ENCODE peak calls at places on chromosome 1, in four cellular contexts. One of them, this sample, is unnamed.

GRCh38 chr1:1272341-1273151 is 1.1 kb downstream of the UBE2J2 start:
- DNase-seq in A549: no peak
- DNase-seq in heart left ventricle: no peak
- DNase-seq in colonic mucosa: peak; percentile 66
- DNase-seq in this sample: no peak

GRCh38 chr1:115165776-115166175 is 76.5 kb upstream of the TSPAN2 start:
- DNase-seq in A549: no peak
- DNase-seq in heart left ventricle: no peak
- DNase-seq in colonic mucosa: no peak
- DNase-seq in this sample: no peak

GRCh38 chr1:169025412-169025811 is 81.1 kb upstream of the ATP1B1 start:
- DNase-seq in A549: no peak
- DNase-seq in heart left ventricle: no peak
- DNase-seq in colonic mucosa: no peak
- DNase-seq in this sample: no peak

GRCh38 chr1:225824522-225824921 is 14.6 kb downstream of the EPHX1 start:
- DNase-seq in A549: no peak
- DNase-seq in heart left ventricle: no peak
- DNase-seq in colonic mucosa: no peak
- DNase-seq in this sample: no peak

GRCh38 chr1:19863804-19864203 is 18.4 kb upstream of the OTUD3 start:
- DNase-seq in A549: peak; percentile 33
- DNase-seq in heart left ventricle: no peak
- DNase-seq in colonic mucosa: no peak
- DNase-seq in this sample: peak; percentile 41

GRCh38 chr1:194419721-194420120 is 1233.3 kb upstream of the B3GALT2 start:
- DNase-seq in A549: no peak
- DNase-seq in heart left ventricle: no peak
- DNase-seq in colonic mucosa: no peak
- DNase-seq in this sample: no peak

GRCh38 chr1:191851799-191852595 is 306.3 kb upstream of the RGS18 start:
- DNase-seq in A549: no peak
- DNase-seq in heart left ventricle: no peak
- DNase-seq in colonic mucosa: no peak
- DNase-seq in this sample: peak; percentile 54

GRCh38 chr1:17599301-17600300 is 60.1 kb downstream of the ARHGEF10L start:
- DNase-seq in A549: no peak
- DNase-seq in heart left ventricle: peak; percentile 60
- DNase-seq in colonic mucosa: no peak
- DNase-seq in this sample: no peak

GRCh38 chr1:219340796-219341195 is 167.1 kb downstream of the LYPLAL1 start:
- DNase-seq in A549: no peak
- DNase-seq in heart left ventricle: no peak
- DNase-seq in colonic mucosa: no peak
- DNase-seq in this sample: peak; percentile 34

GRCh38 chr1:94339229-94339927 is 78.8 kb upstream of the ABCD3 start:
- DNase-seq in A549: no peak
- DNase-seq in heart left ventricle: no peak
- DNase-seq in colonic mucosa: no peak
- DNase-seq in this sample: no peak

GRCh38 chr1:1470626-1471388 is 758 bp upstream of the ATAD3B start:
- DNase-seq in A549: no peak
- DNase-seq in heart left ventricle: no peak
- DNase-seq in colonic mucosa: peak; percentile 64
- DNase-seq in this sample: no peak

GRCh38 chr1:167599839-167600581 is 30.0 kb upstream of the RCSD1 start:
- DNase-seq in A549: peak; percentile 42
- DNase-seq in heart left ventricle: peak; percentile 57
- DNase-seq in colonic mucosa: peak; percentile 27
- DNase-seq in this sample: peak; percentile 45

GRCh38 chr1:156074661-156075060 is 7.6 kb downstream of the MEX3A start:
- DNase-seq in A549: no peak
- DNase-seq in heart left ventricle: no peak
- DNase-seq in colonic mucosa: no peak
- DNase-seq in this sample: no peak

GRCh38 chr1:206895320-206895719 is 1.9 kb upstream of the IL24 start:
- DNase-seq in A549: peak; percentile 40
- DNase-seq in heart left ventricle: no peak
- DNase-seq in colonic mucosa: no peak
- DNase-seq in this sample: no peak

GRCh38 chr1:20322825-20323612 is 32.3 kb downstream of the VWA5B1 start:
- DNase-seq in A549: no peak
- DNase-seq in heart left ventricle: no peak
- DNase-seq in colonic mucosa: no peak
- DNase-seq in this sample: peak; percentile 48

GRCh38 chr1:79633456-79633855 is 626.9 kb upstream of the ADGRL4 start:
- DNase-seq in A549: no peak
- DNase-seq in heart left ventricle: no peak
- DNase-seq in colonic mucosa: no peak
- DNase-seq in this sample: peak; percentile 75

GRCh38 chr1:24203404-24203803 is 16.3 kb upstream of the IFNLR1 start:
- DNase-seq in A549: no peak
- DNase-seq in heart left ventricle: no peak
- DNase-seq in colonic mucosa: no peak
- DNase-seq in this sample: no peak

GRCh38 chr1:230792691-230793462 is 45.7 kb downstream of the CAPN9 start:
- DNase-seq in A549: peak; percentile 9
- DNase-seq in heart left ventricle: no peak
- DNase-seq in colonic mucosa: no peak
- DNase-seq in this sample: peak; percentile 5

GRCh38 chr1:75136158-75136815 is 2.1 kb downstream of the LHX8 start:
- DNase-seq in A549: peak; percentile 10
- DNase-seq in heart left ventricle: no peak
- DNase-seq in colonic mucosa: no peak
- DNase-seq in this sample: no peak

GRCh38 chr1:198113302-198113701 is 43.5 kb upstream of the NEK7 start:
- DNase-seq in A549: no peak
- DNase-seq in heart left ventricle: no peak
- DNase-seq in colonic mucosa: no peak
- DNase-seq in this sample: no peak

GRCh38 chr1:226320930-226321329 is 12.0 kb upstream of the LIN9 start:
- DNase-seq in A549: peak; percentile 23
- DNase-seq in heart left ventricle: no peak
- DNase-seq in colonic mucosa: no peak
- DNase-seq in this sample: no peak

GRCh38 chr1:155202198-155202597 is 5.5 kb downstream of the THBS3 start:
- DNase-seq in A549: no peak
- DNase-seq in heart left ventricle: no peak
- DNase-seq in colonic mucosa: no peak
- DNase-seq in this sample: no peak

GRCh38 chr1:116962976-116963639 is 38.5 kb upstream of the CD101 start:
- DNase-seq in A549: no peak
- DNase-seq in heart left ventricle: no peak
- DNase-seq in colonic mucosa: no peak
- DNase-seq in this sample: peak; percentile 63

GRCh38 chr1:205369621-205370230 is 13.0 kb upstream of the KLHDC8A start:
- DNase-seq in A549: no peak
- DNase-seq in heart left ventricle: no peak
- DNase-seq in colonic mucosa: no peak
- DNase-seq in this sample: peak; percentile 35

GRCh38 chr1:151237678-151238466 is 16.7 kb upstream of the PSMD4 start:
- DNase-seq in A549: no peak
- DNase-seq in heart left ventricle: no peak
- DNase-seq in colonic mucosa: no peak
- DNase-seq in this sample: no peak

GRCh38 chr1:184792450-184792969 is 37.9 kb upstream of the EDEM3 start:
- DNase-seq in A549: peak; percentile 91
- DNase-seq in heart left ventricle: peak; percentile 66
- DNase-seq in colonic mucosa: peak; percentile 85
- DNase-seq in this sample: peak; percentile 99

GRCh38 chr1:45730075-45730779 is 20.2 kb downstream of the IPP start:
- DNase-seq in A549: no peak
- DNase-seq in heart left ventricle: no peak
- DNase-seq in colonic mucosa: no peak
- DNase-seq in this sample: no peak

GRCh38 chr1:27366113-27366410 is 699 bp downstream of the MAP3K6 start:
- DNase-seq in A549: peak; percentile 78
- DNase-seq in heart left ventricle: peak; percentile 96
- DNase-seq in colonic mucosa: peak; percentile 89
- DNase-seq in this sample: peak; percentile 78

GRCh38 chr1:91798741-91799140 is 87.2 kb downstream of the TGFBR3 start:
- DNase-seq in A549: no peak
- DNase-seq in heart left ventricle: no peak
- DNase-seq in colonic mucosa: no peak
- DNase-seq in this sample: no peak

GRCh38 chr1:63818567-63819340 is 44.9 kb downstream of the ROR1 start:
- DNase-seq in A549: no peak
- DNase-seq in heart left ventricle: no peak
- DNase-seq in colonic mucosa: no peak
- DNase-seq in this sample: no peak

DNA sequence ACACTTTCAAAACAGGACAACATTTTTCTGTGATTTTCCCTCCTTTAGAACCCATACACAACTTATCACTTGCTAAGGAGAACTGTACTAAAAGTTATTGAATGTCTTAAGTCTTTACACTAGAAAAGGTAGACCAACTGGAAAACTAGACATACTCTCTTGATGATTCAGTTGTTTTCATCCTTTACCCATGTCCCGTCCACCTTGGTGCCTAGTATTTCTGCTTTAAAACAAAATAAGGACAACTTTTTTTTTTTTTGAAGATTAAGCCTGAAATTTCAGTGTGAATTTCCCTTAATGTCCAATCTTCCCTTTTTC is 4.5 kb downstream of the CDKN2C start:
- DNase-seq in A549: no peak
- DNase-seq in heart left ventricle: no peak
- DNase-seq in colonic mucosa: no peak
- DNase-seq in this sample: no peak
- H3K4me3 ChIP-seq in A549: peak overlapping the region; percentile 41
- H3K4me3 ChIP-seq in heart left ventricle: no peak overlapping the region
- H3K4me3 ChIP-seq in colonic mucosa: no peak overlapping the region
- H3K4me3 ChIP-seq in this sample: no peak overlapping the region

DNA sequence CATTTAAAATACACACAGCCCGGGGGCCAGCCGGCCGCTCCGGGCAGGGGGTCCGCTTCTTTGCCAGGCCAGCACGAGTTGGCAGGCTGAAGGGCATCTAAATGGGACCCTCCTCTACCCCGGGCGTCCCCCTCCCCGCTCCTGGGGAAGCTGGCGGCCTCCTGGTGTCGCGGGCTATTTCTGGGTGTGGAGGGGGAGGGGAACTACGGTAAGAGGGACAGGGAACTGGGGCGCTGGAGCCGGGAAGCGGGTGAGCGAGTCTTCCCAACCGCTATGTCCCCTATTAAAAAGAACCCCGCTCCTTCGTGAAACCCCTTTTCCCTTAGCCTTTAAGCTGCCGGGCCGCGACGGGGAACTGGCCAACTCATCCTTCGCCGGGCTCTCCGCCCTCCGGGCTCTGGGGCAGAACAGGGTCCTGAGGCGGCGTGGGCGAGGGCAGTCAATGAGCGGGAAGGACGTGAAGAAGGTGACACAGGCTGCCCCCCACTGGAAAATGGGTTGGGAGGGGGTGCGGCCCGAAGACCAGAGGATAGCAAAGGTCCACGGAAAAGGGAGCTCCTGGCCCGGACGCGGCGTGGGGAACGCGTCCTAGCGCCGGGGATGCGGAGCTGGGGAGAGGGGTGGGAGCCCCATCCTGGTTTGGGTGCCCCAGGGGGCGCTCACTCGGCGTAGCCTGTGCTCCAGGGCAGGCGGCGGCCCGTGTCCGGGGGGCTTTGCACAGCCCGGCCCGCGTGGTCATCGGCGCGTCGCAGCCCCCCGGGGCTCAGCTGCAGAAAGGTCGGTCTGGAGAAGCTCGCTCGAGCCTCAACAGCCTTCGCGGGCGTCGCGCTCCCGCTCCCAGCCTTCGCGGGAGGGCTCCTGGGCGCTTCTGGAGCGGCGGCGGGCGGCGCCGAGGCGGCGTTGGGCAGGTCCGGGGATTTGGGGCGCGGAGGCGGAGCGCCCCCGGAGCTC is 544 bp downstream of the PPM1J start:
- DNase-seq in A549: no peak
- DNase-seq in heart left ventricle: peak; percentile 64
- DNase-seq in colonic mucosa: peak; percentile 46
- DNase-seq in this sample: no peak
- TF ChIP-seq CTCF in A549: no peak
- TF ChIP-seq CTCF in heart left ventricle: no peak
- TF ChIP-seq CTCF in colonic mucosa: no peak
- TF ChIP-seq CTCF in this sample: no peak

GRCh38 chr1:84698718-84699117 is 8.5 kb upstream of the SSX2IP start:
- DNase-seq in A549: peak; percentile 19
- DNase-seq in heart left ventricle: no peak
- DNase-seq in colonic mucosa: no peak
- DNase-seq in this sample: peak; percentile 87
- H3K4me3 ChIP-seq in A549: no peak overlapping the region
- H3K4me3 ChIP-seq in heart left ventricle: no peak overlapping the region
- H3K4me3 ChIP-seq in colonic mucosa: no peak overlapping the region
- H3K4me3 ChIP-seq in this sample: no peak overlapping the region

GRCh38 chr1:201982923-201983805 is 716 bp downstream of the RNPEP start:
- DNase-seq in A549: peak; percentile 82
- DNase-seq in heart left ventricle: peak; percentile 81
- DNase-seq in colonic mucosa: peak; percentile 85
- DNase-seq in this sample: peak; percentile 67
- TF ChIP-seq CTCF in A549: no peak
- TF ChIP-seq CTCF in heart left ventricle: no peak
- TF ChIP-seq CTCF in colonic mucosa: no peak
- TF ChIP-seq CTCF in this sample: no peak

DNA sequence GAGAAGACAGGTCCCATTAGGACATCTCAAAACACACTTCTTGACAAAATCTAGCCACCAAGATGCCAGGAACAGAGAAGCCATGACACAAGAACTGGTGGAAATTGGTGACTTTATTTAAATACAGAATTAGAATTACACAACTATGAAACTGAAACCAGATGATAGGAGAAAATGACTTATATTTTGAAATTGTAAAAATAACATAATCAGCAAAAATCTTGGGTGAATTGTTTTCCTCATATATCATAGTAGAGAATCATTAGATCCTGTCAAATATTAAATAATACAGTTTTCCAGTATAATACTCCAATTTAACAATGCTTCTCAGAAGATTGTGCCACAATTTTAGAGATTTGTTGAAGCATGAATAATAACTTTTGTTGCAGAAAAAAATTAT is 81.5 kb upstream of the MROH9 start:
- DNase-seq in A549: no peak
- DNase-seq in heart left ventricle: no peak
- DNase-seq in colonic mucosa: no peak
- DNase-seq in this sample: no peak
- H3K4me3 ChIP-seq in A549: no peak overlapping the region
- H3K4me3 ChIP-seq in heart left ventricle: no peak overlapping the region
- H3K4me3 ChIP-seq in colonic mucosa: no peak overlapping the region
- H3K4me3 ChIP-seq in this sample: no peak overlapping the region

This sample was measured in astrocyte of the spinal cord.